ENCODE peak calls at places on chromosomes 7 and 10, in nine cellular contexts. P is astrocyte, R is heart left ventricle, D is pancreas, J is tibial artery, V is HCT116, I is mammary epithelial cell, L is cardiac muscle cell, H is AG04450. A is an unnamed sample.
A peak's percentile ranks its signal among the peaks of the same experiment; 100 is the strongest.

GRCh38 chr10:119348516-119349240 is 141.3 kb downstream of the GRK5 start:
- DNase-seq in R (peak; percentile 27), I (no peak), P (peak; percentile 53), D (no peak), H (no peak), J (no peak), L (peak; percentile 84), V (no peak), A (no peak)

GRCh38 chr7:70032673-70033072 is 434.4 kb downstream of the AUTS2 start:
- DNase-seq in L (no peak), P (no peak), D (no peak), H (no peak), I (no peak), J (no peak), R (no peak), V (no peak), A (no peak)

GRCh38 chr10:30751678-30752331 is 122.3 kb upstream of the LYZL2 start:
- DNase-seq in H (peak; percentile 15), R (peak; percentile 82), I (no peak), J (peak; percentile 86), V (peak; percentile 10), D (peak; percentile 80), L (peak; percentile 70), P (peak; percentile 37), A (peak; percentile 62)

GRCh38 chr10:33889371-33889770 is 554.9 kb upstream of the NRP1 start:
- DNase-seq in H (no peak), L (no peak), P (no peak), I (no peak), R (no peak), D (no peak), V (no peak), J (no peak), A (no peak)

GRCh38 chr10:49552277-49552676 is 13.4 kb upstream of the ERCC6 start:
- DNase-seq in I (peak; percentile 90), J (no peak), H (no peak), R (no peak), P (peak; percentile 88), V (no peak), L (peak; percentile 86), D (no peak), A (no peak)

GRCh38 chr10:9501944-9502343 is 1447.5 kb downstream of the GATA3 start:
- DNase-seq in R (no peak), L (no peak), D (no peak), H (no peak), J (no peak), I (no peak), V (no peak), P (no peak), A (no peak)

GRCh38 chr10:100618091-100618615 is 82.4 kb downstream of the HIF1AN start:
- DNase-seq in R (no peak), I (no peak), H (no peak), P (no peak), L (no peak), V (no peak), D (no peak), J (no peak), A (no peak)

GRCh38 chr7:28389504-28390385 is 22.6 kb upstream of the CREB5 start:
- DNase-seq in R (no peak), J (no peak), L (peak; percentile 77), P (peak; percentile 52), I (peak; percentile 58), V (peak; percentile 49), D (no peak), H (peak; percentile 39), A (no peak)

GRCh38 chr10:129949411-129950335 is 14.4 kb downstream of the EBF3 start:
- DNase-seq in P (no peak), V (no peak), R (peak; percentile 87), H (no peak), J (peak; percentile 74), I (no peak), L (peak; percentile 92), D (no peak), A (no peak)

GRCh38 chr7:137626469-137627067 is 220.2 kb downstream of the DGKI start:
- DNase-seq in J (no peak), R (no peak), H (peak; percentile 6), I (peak; percentile 41), D (no peak), V (peak; percentile 31), L (peak; percentile 72), P (peak; percentile 23), A (peak; percentile 69)

GRCh38 chr7:13551503-13551902 is 438.0 kb downstream of the ETV1 start:
- DNase-seq in P (peak; percentile 52), J (no peak), L (no peak), H (no peak), D (no peak), I (no peak), V (no peak), R (no peak), A (peak; percentile 9)

GRCh38 chr7:136501151-136501550 is 367.3 kb upstream of the CHRM2 start:
- DNase-seq in V (no peak), J (no peak), H (no peak), D (no peak), L (no peak), P (no peak), I (no peak), R (no peak), A (no peak)
- H3K27ac ChIP-seq in V (no peak overlapping the region), J (no peak overlapping the region), H (no peak overlapping the region), D (no peak overlapping the region), L (no peak overlapping the region), P (no peak overlapping the region), I (no peak overlapping the region), R (no peak overlapping the region), A (no peak overlapping the region)

GRCh38 chr7:1379202-1379601 is 80.1 kb downstream of the MICALL2 start:
- DNase-seq in R (no peak), P (no peak), J (no peak), V (no peak), I (no peak), L (no peak), D (no peak), H (no peak), A (no peak)

GRCh38 chr7:1377111-1377909 is 82.0 kb downstream of the MICALL2 start:
- DNase-seq in L (no peak), I (no peak), J (no peak), H (no peak), P (no peak), R (no peak), V (no peak), D (peak; percentile 37), A (peak; percentile 33)

GRCh38 chr7:1380211-1380815 is 79.0 kb downstream of the MICALL2 start:
- DNase-seq in R (no peak), P (no peak), V (no peak), L (no peak), D (peak; percentile 30), J (no peak), I (no peak), H (no peak), A (no peak)

GRCh38 chr7:1380821-1381580 is 78.3 kb downstream of the MICALL2 start:
- DNase-seq in I (no peak), J (no peak), L (no peak), H (no peak), V (no peak), D (no peak), P (no peak), R (no peak), A (no peak)

DNA sequence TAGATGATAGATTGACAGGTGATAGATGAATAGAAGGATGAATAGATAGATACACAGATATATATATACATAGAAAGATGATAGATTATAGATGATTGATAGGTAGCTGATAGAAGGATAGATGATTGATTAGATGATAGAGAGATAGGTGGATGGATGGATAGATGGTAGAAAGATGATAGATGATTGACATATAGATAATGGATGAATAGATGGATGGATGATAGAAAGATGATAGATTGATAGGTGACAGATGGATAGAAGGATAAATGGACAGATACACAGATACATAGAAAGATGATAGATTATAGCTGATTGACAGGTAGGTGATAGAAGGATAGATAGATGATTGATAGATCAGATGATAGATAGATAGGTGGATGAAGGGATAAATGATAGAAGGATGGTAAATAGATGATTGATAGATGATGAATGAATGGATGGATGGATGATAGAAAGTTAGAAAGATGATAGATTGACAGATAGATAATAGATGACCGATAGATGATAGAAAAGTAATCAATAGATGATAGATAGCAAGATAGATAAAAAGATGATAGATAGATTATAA is 80.6 kb downstream of the MICALL2 start:
- DNase-seq in I (no peak), L (no peak), P (no peak), H (no peak), V (no peak), R (no peak), J (no peak), D (no peak), A (no peak)
- H3K27me3 ChIP-seq in I (peaks cover 2% of the 10 kb centered on the region), L (peaks cover 7% of the 10 kb centered on the region), P (no peaks in the 10 kb centered on the region), H (peaks cover 15% of the 10 kb centered on the region), V (peaks cover 15% of the 10 kb centered on the region), R (peaks cover 21% of the 10 kb centered on the region), J (no peaks in the 10 kb centered on the region), D (no peaks in the 10 kb centered on the region), A (no peaks in the 10 kb centered on the region)

DNA sequence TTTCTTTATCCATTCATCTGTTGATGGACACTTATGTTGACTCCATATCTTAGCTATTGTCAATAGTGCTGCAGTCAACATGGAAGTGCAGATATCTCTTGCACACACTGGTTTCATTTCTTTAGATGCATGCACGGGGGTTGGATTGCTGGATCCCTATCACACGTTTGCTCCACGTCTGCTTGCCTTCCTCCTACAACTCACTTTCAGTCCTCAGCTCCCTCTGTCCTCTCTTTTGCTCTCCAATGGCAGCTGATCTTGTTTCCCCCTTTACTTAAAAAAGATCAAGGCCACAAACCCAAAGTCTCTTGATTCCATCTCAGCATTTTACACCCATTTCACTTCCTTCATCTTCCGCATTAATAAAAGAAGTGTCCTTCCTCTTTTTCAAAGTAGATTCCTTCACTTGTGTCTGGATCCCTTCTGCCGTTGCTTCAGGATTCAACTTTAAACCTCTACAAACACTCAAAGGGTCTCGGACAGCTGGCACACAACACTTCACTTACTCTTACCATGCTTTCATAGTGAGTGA is 245.2 kb downstream of the DOCK4 start:
- DNase-seq in L (no peak), P (no peak), R (no peak), D (no peak), V (no peak), H (no peak), I (no peak), J (no peak), A (no peak)
- TF ChIP-seq CTCF in L (no peak), P (no peak), R (no peak), D (no peak), V (no peak), H (no peak), I (no peak), J (no peak), A (no peak)

GRCh38 chr7:135879238-135879637 is 97.9 kb downstream of the MTPN start:
- DNase-seq in L (peak; percentile 52), D (no peak), P (peak; percentile 85), V (no peak), H (no peak), I (peak; percentile 29), R (no peak), J (no peak), A (no peak)

GRCh38 chr7:135878284-135878683 is 98.9 kb downstream of the MTPN start:
- DNase-seq in L (no peak), P (no peak), R (no peak), D (no peak), H (no peak), J (no peak), V (no peak), I (no peak), A (no peak)

DNA sequence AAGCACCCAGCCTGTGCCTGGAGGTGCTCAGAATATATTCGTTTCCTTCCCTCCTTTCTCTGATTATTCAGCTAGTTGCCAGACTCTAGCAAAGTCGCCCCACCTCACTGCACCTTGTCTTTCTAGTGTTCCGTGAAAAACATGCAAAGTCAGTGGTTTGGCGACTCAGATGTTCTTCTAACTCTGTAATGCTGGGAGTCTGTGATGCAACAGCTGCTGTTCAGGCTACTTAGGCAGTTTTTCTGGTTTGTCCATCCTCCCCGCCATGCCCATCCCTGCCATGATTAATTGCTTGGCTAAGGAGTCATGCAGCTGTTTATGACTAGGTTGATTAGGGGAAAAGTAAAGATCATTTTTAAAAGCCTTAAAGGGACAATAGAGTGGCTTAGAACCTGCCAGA is 99.4 kb downstream of the MTPN start:
- DNase-seq in I (peak; percentile 94), D (no peak), R (no peak), L (peak; percentile 70), H (no peak), J (no peak), V (no peak), P (peak; percentile 79), A (no peak)
- H3K27ac ChIP-seq in I (no peak overlapping the region), D (no peak overlapping the region), R (no peak overlapping the region), L (no peak overlapping the region), H (no peak overlapping the region), J (no peak overlapping the region), V (no peak overlapping the region), P (no peak overlapping the region), A (no peak overlapping the region)

A was measured in WERI-Rb-1.